ENCODE peak calls at places on chromosomes 2 and 18, in nine cellular contexts. L is esophagus muscularis mucosa; I is MCF 10A; T is WERI-Rb-1; M is neural progenitor cell; Z is endothelial cell; A is transverse colon; S is CD8-positive, alpha-beta T cell; O is GM13976. G is an unnamed sample.

GRCh38 chr2:47249427-47249826 is 94.3 kb upstream of the STPG4 start:
- DNase-seq in L (no peak), I (no peak), T (no peak), M (no peak), Z (no peak), A (no peak), S (no peak), O (no peak), G (no peak)

GRCh38 chr2:36376319-36376765 is 20.8 kb downstream of the CRIM1 start:
- DNase-seq in L (no peak), I (peak; percentile 75), T (no peak), M (no peak), Z (no peak), A (peak; percentile 86), S (no peak), O (no peak), G (no peak)

GRCh38 chr18:74479486-74480148 is 16.5 kb upstream of the CNDP2 start:
- DNase-seq in L (no peak), I (no peak), T (no peak), M (no peak), Z (no peak), A (no peak), S (no peak), O (no peak), G (no peak)

GRCh38 chr2:240454031-240454901 is 18.8 kb downstream of the GPC1 start:
- DNase-seq in L (no peak), I (no peak), T (no peak), M (peak; percentile 42), Z (no peak), A (no peak), S (no peak), O (no peak), G (no peak)

GRCh38 chr2:189444322-189444721 is 3.0 kb downstream of the WDR75 start:
- DNase-seq in L (no peak), I (peak; percentile 25), T (no peak), M (no peak), Z (no peak), A (no peak), S (no peak), O (peak; percentile 31), G (no peak)

GRCh38 chr18:10927290-10927979 is 221.9 kb downstream of the PIEZO2 start:
- DNase-seq in L (no peak), I (peak; percentile 30), T (no peak), M (no peak), Z (no peak), A (no peak), S (no peak), O (no peak), G (no peak)

GRCh38 chr2:135227386-135227785 is 175.3 kb downstream of the RAB3GAP1 start:
- DNase-seq in L (no peak), I (no peak), T (no peak), M (no peak), Z (no peak), A (no peak), S (no peak), O (no peak), G (no peak)

GRCh38 chr18:34821669-34822210 is 111.6 kb downstream of the DTNA start:
- DNase-seq in L (no peak), I (no peak), T (no peak), M (no peak), Z (no peak), A (no peak), S (no peak), O (no peak), G (no peak)

GRCh38 chr18:62073882-62074281 is 113.0 kb downstream of the PIGN start:
- DNase-seq in L (no peak), I (no peak), T (no peak), M (no peak), Z (no peak), A (no peak), S (no peak), O (no peak), G (no peak)

GRCh38 chr2:174705321-174705720 is 59.0 kb downstream of the CHRNA1 start:
- DNase-seq in L (no peak), I (no peak), T (no peak), M (no peak), Z (no peak), A (no peak), S (no peak), O (no peak), G (no peak)

GRCh38 chr2:233584210-233584609 is 17.6 kb upstream of the USP40 start:
- DNase-seq in L (no peak), I (no peak), T (no peak), M (no peak), Z (no peak), A (no peak), S (no peak), O (no peak), G (no peak)

GRCh38 chr2:69436594-69436936 is 670 bp downstream of the NFU1 start:
- DNase-seq in L (no peak), I (no peak), T (no peak), M (no peak), Z (no peak), A (no peak), S (no peak), O (peak; percentile 35), G (no peak)

GRCh38 chr2:158153270-158154015 is 51.8 kb downstream of the UPP2 start:
- DNase-seq in L (no peak), I (peak; percentile 7), T (no peak), M (no peak), Z (no peak), A (no peak), S (no peak), O (no peak), G (no peak)

GRCh38 chr2:158154596-158154995 is 52.9 kb downstream of the UPP2 start:
- DNase-seq in L (no peak), I (no peak), T (no peak), M (no peak), Z (no peak), A (no peak), S (no peak), O (no peak), G (no peak)
- TF ChIP-seq CTCF in L (no peak), I (no peak), T (no peak), M (no peak), Z (no peak), A (no peak), S (no peak), O (no peak), G (no peak)

DNA sequence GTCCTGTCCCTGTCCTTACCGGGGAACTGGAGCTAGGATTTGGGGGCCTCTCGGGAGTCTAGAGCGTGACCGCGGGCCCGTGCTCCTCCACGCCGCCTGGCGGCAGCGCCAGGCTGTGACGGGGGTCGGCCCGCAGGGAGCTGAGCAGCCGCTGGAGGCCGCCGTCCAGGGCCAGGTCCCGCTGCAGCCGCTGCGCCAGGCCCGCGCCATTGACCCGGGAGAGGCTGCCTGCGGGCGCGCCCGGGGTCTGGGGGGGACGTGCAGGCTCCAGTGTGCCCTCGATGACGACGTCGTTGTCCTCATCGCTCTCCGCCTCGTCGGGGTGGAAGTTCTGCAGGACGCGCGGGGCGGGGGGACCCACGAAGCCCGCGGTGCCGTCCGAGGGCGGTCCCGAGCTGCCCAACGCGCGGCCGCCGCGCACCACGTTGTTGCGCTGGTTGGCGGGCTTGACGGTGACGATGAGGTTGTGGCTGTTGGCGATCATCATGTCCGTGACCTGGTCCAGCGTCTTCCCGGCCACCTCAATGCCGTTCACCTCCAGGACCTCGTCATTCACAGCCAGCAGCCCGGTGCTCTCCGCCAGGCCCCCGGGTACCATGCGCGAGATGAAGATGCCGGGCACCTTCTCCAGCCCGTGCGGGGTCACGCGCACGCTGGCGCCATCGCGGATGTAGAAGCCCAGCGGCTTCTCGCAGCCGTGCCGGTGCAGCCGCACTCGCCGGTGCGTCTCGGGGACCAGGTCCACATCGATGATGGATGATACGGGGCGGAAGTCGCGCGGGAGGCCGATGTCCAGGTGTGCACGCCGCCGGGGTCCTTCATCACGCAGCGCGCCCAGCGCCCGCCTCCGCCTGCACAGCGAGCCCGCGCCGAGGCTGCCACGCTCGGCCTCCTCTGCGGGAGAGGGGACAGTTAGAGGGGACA is 50.9 kb downstream of the ADNP2 start:
- DNase-seq in L (no peak), I (no peak), T (no peak), M (no peak), Z (peak; percentile 56), A (no peak), S (peak; percentile 40), O (peak; percentile 81), G (no peak)
- TF ChIP-seq CTCF in L (peak; percentile 75), I (no peak), T (no peak), M (no peak), Z (peak; percentile 42), A (peak; percentile 36), S (peak; percentile 66), O (peak; percentile 97), G (no peak)

DNA sequence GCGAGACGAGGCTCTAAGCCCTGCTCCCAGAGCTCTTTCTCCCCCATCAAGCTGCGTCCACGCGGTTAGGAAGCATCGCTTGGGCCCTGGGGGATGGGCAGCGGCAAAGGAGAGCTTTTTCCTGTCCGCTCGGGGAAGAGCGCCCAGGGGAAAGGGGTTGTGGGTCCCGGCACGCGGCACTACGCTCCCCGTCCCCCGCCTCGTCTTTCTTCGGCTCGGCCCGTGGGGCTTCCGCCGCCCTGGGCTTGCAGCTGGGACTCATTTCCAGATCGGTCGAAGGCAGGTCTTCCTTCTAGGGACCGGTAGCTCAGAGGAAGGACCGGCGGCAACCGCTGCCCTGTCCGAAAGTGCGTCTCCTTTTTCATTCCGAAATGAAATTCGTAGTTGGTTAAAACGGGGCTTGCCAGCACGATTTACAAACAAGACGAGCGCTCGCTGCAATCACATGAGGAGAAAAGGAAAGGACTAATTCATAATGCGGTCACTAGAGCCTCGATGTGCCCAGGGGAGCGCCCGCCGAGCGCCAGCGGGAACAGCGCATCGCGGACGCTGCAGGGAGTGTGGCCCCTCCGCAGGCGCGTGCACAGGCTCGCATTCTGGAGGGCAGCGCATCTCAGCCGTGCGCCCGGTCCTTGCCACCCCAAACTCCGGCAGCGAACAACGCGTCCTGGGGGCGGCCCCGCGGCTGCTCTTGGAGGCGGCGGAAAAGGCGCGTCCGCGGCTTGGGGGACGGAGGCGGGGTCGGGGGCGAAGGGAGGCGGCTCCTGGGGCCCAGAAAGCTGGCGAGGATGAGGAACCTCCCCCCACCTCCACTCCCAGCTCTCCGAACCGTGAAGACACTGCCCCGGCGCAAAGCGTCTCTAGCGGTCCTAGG is 3.6 kb upstream of the ITPRIPL1 start:
- DNase-seq in L (no peak), I (no peak), T (peak; percentile 86), M (peak; percentile 85), Z (peak; percentile 53), A (peak; percentile 71), S (peak; percentile 79), O (peak; percentile 89), G (peak; percentile 52)
- TF ChIP-seq CTCF in L (no peak), I (no peak), T (no peak), M (no peak), Z (no peak), A (no peak), S (no peak), O (peak; percentile 9), G (no peak)

GRCh38 chr2:203841654-203842053 is 25.9 kb upstream of the CTLA4 start:
- DNase-seq in L (no peak), I (no peak), T (no peak), M (no peak), Z (no peak), A (no peak), S (no peak), O (no peak), G (no peak)

GRCh38 chr2:203846490-203847105 is 21.0 kb upstream of the CTLA4 start:
- DNase-seq in L (no peak), I (no peak), T (no peak), M (no peak), Z (no peak), A (no peak), S (no peak), O (no peak), G (no peak)

GRCh38 chr2:203840816-203841215 is 26.8 kb upstream of the CTLA4 start:
- DNase-seq in L (no peak), I (no peak), T (peak; percentile 16), M (no peak), Z (no peak), A (no peak), S (no peak), O (no peak), G (no peak)

GRCh38 chr2:203842373-203842772 is 25.2 kb upstream of the CTLA4 start:
- DNase-seq in L (no peak), I (no peak), T (no peak), M (no peak), Z (no peak), A (no peak), S (no peak), O (no peak), G (no peak)
- TF ChIP-seq CTCF in L (no peak), I (no peak), T (no peak), M (no peak), Z (no peak), A (no peak), S (no peak), O (no peak), G (no peak)

G was measured in neural crest cell.